ENCODE peak calls at places on chromosomes 12 and 14, in four cellular contexts. One of them, this sample, is unnamed.

GRCh38 chr14:65281991-65282908 is 130.3 kb upstream of the FUT8 start:
- DNase-seq in CD4-positive, CD25-positive, alpha-beta regulatory T cell: no peak
- DNase-seq in esophagus muscularis mucosa: no peak
- DNase-seq in mesendoderm: peak; percentile 97
- DNase-seq in this sample: no peak

GRCh38 chr14:34387974-34388533 is 74.0 kb downstream of the SPTSSA start:
- DNase-seq in CD4-positive, CD25-positive, alpha-beta regulatory T cell: no peak
- DNase-seq in esophagus muscularis mucosa: no peak
- DNase-seq in mesendoderm: no peak
- DNase-seq in this sample: no peak

GRCh38 chr12:109255377-109255776 is 53.7 kb downstream of the FOXN4 start:
- DNase-seq in CD4-positive, CD25-positive, alpha-beta regulatory T cell: no peak
- DNase-seq in esophagus muscularis mucosa: no peak
- DNase-seq in mesendoderm: peak; percentile 63
- DNase-seq in this sample: no peak

GRCh38 chr12:45637706-45638105 is 91.8 kb upstream of the ARID2 start:
- DNase-seq in CD4-positive, CD25-positive, alpha-beta regulatory T cell: no peak
- DNase-seq in esophagus muscularis mucosa: no peak
- DNase-seq in mesendoderm: no peak
- DNase-seq in this sample: no peak

GRCh38 chr12:25972783-25973182 is 14.3 kb downstream of the RASSF8 start:
- DNase-seq in CD4-positive, CD25-positive, alpha-beta regulatory T cell: no peak
- DNase-seq in esophagus muscularis mucosa: no peak
- DNase-seq in mesendoderm: no peak
- DNase-seq in this sample: no peak

GRCh38 chr12:15669256-15669948 is 119.8 kb downstream of the EPS8 start:
- DNase-seq in CD4-positive, CD25-positive, alpha-beta regulatory T cell: no peak
- DNase-seq in esophagus muscularis mucosa: no peak
- DNase-seq in mesendoderm: no peak
- DNase-seq in this sample: no peak

GRCh38 chr14:89163237-89163636 is 253.8 kb downstream of the FOXN3 start:
- DNase-seq in CD4-positive, CD25-positive, alpha-beta regulatory T cell: no peak
- DNase-seq in esophagus muscularis mucosa: no peak
- DNase-seq in mesendoderm: no peak
- DNase-seq in this sample: no peak

GRCh38 chr14:74501135-74501614 is 7.6 kb downstream of the ISCA2 start:
- DNase-seq in CD4-positive, CD25-positive, alpha-beta regulatory T cell: no peak
- DNase-seq in esophagus muscularis mucosa: no peak
- DNase-seq in mesendoderm: peak; percentile 93
- DNase-seq in this sample: peak; percentile 53

GRCh38 chr14:69896972-69897371 is 17.8 kb downstream of the SMOC1 start:
- DNase-seq in CD4-positive, CD25-positive, alpha-beta regulatory T cell: no peak
- DNase-seq in esophagus muscularis mucosa: no peak
- DNase-seq in mesendoderm: no peak
- DNase-seq in this sample: no peak

GRCh38 chr12:27185234-27186045 is 58.6 kb upstream of the STK38L start:
- DNase-seq in CD4-positive, CD25-positive, alpha-beta regulatory T cell: no peak
- DNase-seq in esophagus muscularis mucosa: no peak
- DNase-seq in mesendoderm: no peak
- DNase-seq in this sample: no peak

GRCh38 chr14:88129306-88130056 is 124.5 kb downstream of the GPR65 start:
- DNase-seq in CD4-positive, CD25-positive, alpha-beta regulatory T cell: no peak
- DNase-seq in esophagus muscularis mucosa: no peak
- DNase-seq in mesendoderm: peak; percentile 44
- DNase-seq in this sample: peak; percentile 24

GRCh38 chr12:63922446-63922845 is 77.9 kb downstream of the SRGAP1 start:
- DNase-seq in CD4-positive, CD25-positive, alpha-beta regulatory T cell: no peak
- DNase-seq in esophagus muscularis mucosa: no peak
- DNase-seq in mesendoderm: peak; percentile 91
- DNase-seq in this sample: no peak

GRCh38 chr14:77068515-77069200 is 29.4 kb upstream of the CIPC start:
- DNase-seq in CD4-positive, CD25-positive, alpha-beta regulatory T cell: no peak
- DNase-seq in esophagus muscularis mucosa: no peak
- DNase-seq in mesendoderm: no peak
- DNase-seq in this sample: no peak

GRCh38 chr12:1093166-1093751 is 102.2 kb downstream of the ERC1 start:
- DNase-seq in CD4-positive, CD25-positive, alpha-beta regulatory T cell: peak; percentile 13
- DNase-seq in esophagus muscularis mucosa: no peak
- DNase-seq in mesendoderm: peak; percentile 78
- DNase-seq in this sample: no peak

GRCh38 chr12:1094714-1095113 is 103.7 kb downstream of the ERC1 start:
- DNase-seq in CD4-positive, CD25-positive, alpha-beta regulatory T cell: no peak
- DNase-seq in esophagus muscularis mucosa: no peak
- DNase-seq in mesendoderm: no peak
- DNase-seq in this sample: no peak

GRCh38 chr12:1091350-1091749 is 100.3 kb downstream of the ERC1 start:
- DNase-seq in CD4-positive, CD25-positive, alpha-beta regulatory T cell: no peak
- DNase-seq in esophagus muscularis mucosa: no peak
- DNase-seq in mesendoderm: no peak
- DNase-seq in this sample: no peak
- H3K27ac ChIP-seq in CD4-positive, CD25-positive, alpha-beta regulatory T cell: no peak overlapping the region
- H3K27ac ChIP-seq in esophagus muscularis mucosa: no peak overlapping the region
- H3K27ac ChIP-seq in mesendoderm: no peak overlapping the region
- H3K27ac ChIP-seq in this sample: no peak overlapping the region

DNA sequence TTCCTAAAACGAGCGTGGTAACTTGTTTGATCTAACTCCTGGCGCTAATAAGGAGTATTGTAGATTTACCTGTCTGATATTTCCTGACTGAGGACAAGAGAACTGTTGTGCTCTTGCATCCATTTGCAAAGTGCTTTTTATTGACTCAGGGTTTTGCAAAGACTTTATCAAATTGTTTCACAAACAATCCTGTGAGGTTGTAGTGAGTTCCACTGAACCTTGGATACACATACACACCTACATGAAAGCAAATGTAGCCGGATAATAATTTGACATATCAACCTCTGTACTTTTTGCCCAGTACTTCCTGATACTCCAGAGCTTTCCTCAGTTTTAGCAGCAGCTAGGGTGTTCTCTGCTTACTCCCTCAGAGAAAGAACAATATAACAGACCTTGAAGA is 6.7 kb upstream of the PTGER2 start:
- DNase-seq in CD4-positive, CD25-positive, alpha-beta regulatory T cell: no peak
- DNase-seq in esophagus muscularis mucosa: no peak
- DNase-seq in mesendoderm: no peak
- DNase-seq in this sample: no peak
- H3K27ac ChIP-seq in CD4-positive, CD25-positive, alpha-beta regulatory T cell: no peak overlapping the region
- H3K27ac ChIP-seq in esophagus muscularis mucosa: no peak overlapping the region
- H3K27ac ChIP-seq in mesendoderm: no peak overlapping the region
- H3K27ac ChIP-seq in this sample: no peak overlapping the region

GRCh38 chr14:90521121-90521929 is 124.5 kb downstream of the CALM1 start:
- DNase-seq in CD4-positive, CD25-positive, alpha-beta regulatory T cell: no peak
- DNase-seq in esophagus muscularis mucosa: no peak
- DNase-seq in mesendoderm: no peak
- DNase-seq in this sample: peak; percentile 36
- H3K27ac ChIP-seq in CD4-positive, CD25-positive, alpha-beta regulatory T cell: no peak overlapping the region
- H3K27ac ChIP-seq in esophagus muscularis mucosa: peak overlapping the region; percentile 90
- H3K27ac ChIP-seq in mesendoderm: no peak overlapping the region
- H3K27ac ChIP-seq in this sample: no peak overlapping the region

GRCh38 chr12:55657282-55657681 is 20.6 kb downstream of the OR10P1 start:
- DNase-seq in CD4-positive, CD25-positive, alpha-beta regulatory T cell: no peak
- DNase-seq in esophagus muscularis mucosa: no peak
- DNase-seq in mesendoderm: no peak
- DNase-seq in this sample: no peak

GRCh38 chr12:55659486-55660385 is 23.0 kb downstream of the OR10P1 start:
- DNase-seq in CD4-positive, CD25-positive, alpha-beta regulatory T cell: no peak
- DNase-seq in esophagus muscularis mucosa: no peak
- DNase-seq in mesendoderm: peak; percentile 45
- DNase-seq in this sample: no peak

GRCh38 chr12:55654506-55655224 is 18.0 kb downstream of the OR10P1 start:
- DNase-seq in CD4-positive, CD25-positive, alpha-beta regulatory T cell: no peak
- DNase-seq in esophagus muscularis mucosa: no peak
- DNase-seq in mesendoderm: no peak
- DNase-seq in this sample: no peak

GRCh38 chr12:55658212-55658611 is 21.5 kb downstream of the OR10P1 start:
- DNase-seq in CD4-positive, CD25-positive, alpha-beta regulatory T cell: no peak
- DNase-seq in esophagus muscularis mucosa: no peak
- DNase-seq in mesendoderm: no peak
- DNase-seq in this sample: no peak

GRCh38 chr12:55658635-55659391 is 22.1 kb downstream of the OR10P1 start:
- DNase-seq in CD4-positive, CD25-positive, alpha-beta regulatory T cell: no peak
- DNase-seq in esophagus muscularis mucosa: no peak
- DNase-seq in mesendoderm: no peak
- DNase-seq in this sample: no peak
- H3K27ac ChIP-seq in CD4-positive, CD25-positive, alpha-beta regulatory T cell: no peak overlapping the region
- H3K27ac ChIP-seq in esophagus muscularis mucosa: peak overlapping the region; percentile 73
- H3K27ac ChIP-seq in mesendoderm: no peak overlapping the region
- H3K27ac ChIP-seq in this sample: no peak overlapping the region

This sample was measured in upper lobe of left lung.